ENCODE peak calls at places on chromosome 5, in six cellular contexts. A is left colon; W is activated CD4-positive, alpha-beta T cell treated with anti-CD3 and anti-CD28 coated beads, Interleukin-2, amount 50 U/mL, for 1 hour; I is SK-N-SH; H is lower lobe of right lung; R is stimulated activated CD4-positive, alpha-beta T cell treated with anti-CD3 and anti-CD28 coated beads, Interleukin-1b, Interleukin-23, amount 100 ng/mL, for 4 hours. N is an unnamed sample.

GRCh38 chr5:89037090-89037489 is 154.1 kb upstream of the MEF2C start:
- DNase-seq in A (no peak), W (no peak), I (no peak), H (no peak), R (no peak), N (no peak)

GRCh38 chr5:54514841-54515432 is 2.6 kb upstream of the SNX18 start:
- DNase-seq in A (no peak), W (no peak), I (no peak), H (no peak), R (no peak), N (no peak)

GRCh38 chr5:61467766-61468482 is 135.9 kb downstream of the ZSWIM6 start:
- DNase-seq in A (peak; percentile 14), W (no peak), I (no peak), H (no peak), R (no peak), N (no peak)

GRCh38 chr5:149299451-149300054 is 27.9 kb downstream of the AFAP1L1 start:
- DNase-seq in A (no peak), W (no peak), I (no peak), H (no peak), R (no peak), N (no peak)

GRCh38 chr5:149455889-149456409 is 76.9 kb upstream of the IL17B start:
- DNase-seq in A (no peak), W (no peak), I (no peak), H (no peak), R (no peak), N (no peak)

GRCh38 chr5:67374378-67374777 is 177.8 kb upstream of the CD180 start:
- DNase-seq in A (no peak), W (no peak), I (no peak), H (no peak), R (no peak), N (no peak)

GRCh38 chr5:39209924-39210323 is 9.4 kb downstream of the FYB1 start:
- DNase-seq in A (peak; percentile 29), W (peak; percentile 74), I (no peak), H (no peak), R (no peak), N (no peak)

GRCh38 chr5:113081091-113081490 is 104.5 kb downstream of the DCP2 start:
- DNase-seq in A (no peak), W (no peak), I (no peak), H (no peak), R (no peak), N (no peak)

GRCh38 chr5:173671121-173671949 is 54.9 kb upstream of the BOD1 start:
- DNase-seq in A (no peak), W (no peak), I (no peak), H (peak; percentile 58), R (no peak), N (no peak)

GRCh38 chr5:178505639-178506407 is 84.4 kb downstream of the COL23A1 start:
- DNase-seq in A (no peak), W (no peak), I (no peak), H (no peak), R (no peak), N (no peak)

GRCh38 chr5:167777746-167778145 is 513.7 kb upstream of the WWC1 start:
- DNase-seq in A (no peak), W (no peak), I (no peak), H (no peak), R (no peak), N (no peak)

GRCh38 chr5:100444961-100445360 is 90.2 kb upstream of the FAM174A start:
- DNase-seq in A (no peak), W (no peak), I (no peak), H (no peak), R (no peak), N (no peak)

GRCh38 chr5:138981606-138982005 is 106.5 kb upstream of the LRRTM2 start:
- DNase-seq in A (no peak), W (no peak), I (no peak), H (no peak), R (no peak), N (no peak)

GRCh38 chr5:154198611-154199230 is 8.2 kb downstream of the GALNT10 start:
- DNase-seq in A (no peak), W (no peak), I (no peak), H (no peak), R (no peak), N (no peak)

GRCh38 chr5:39283231-39283818 is 64.0 kb upstream of the FYB1 start:
- DNase-seq in A (no peak), W (peak; percentile 49), I (no peak), H (no peak), R (no peak), N (peak; percentile 52)

GRCh38 chr5:82004511-82004910 is 32.7 kb downstream of the ATG10 start:
- DNase-seq in A (no peak), W (no peak), I (no peak), H (no peak), R (no peak), N (no peak)

GRCh38 chr5:7837401-7837800 is 13.5 kb downstream of the CFAP90 start:
- DNase-seq in A (no peak), W (no peak), I (no peak), H (no peak), R (no peak), N (no peak)

GRCh38 chr5:1316941-1317340 is 22.1 kb upstream of the TERT start:
- DNase-seq in A (no peak), W (no peak), I (no peak), H (peak; percentile 10), R (no peak), N (no peak)

GRCh38 chr5:158670199-158670598 is 429.5 kb downstream of the EBF1 start:
- DNase-seq in A (no peak), W (no peak), I (no peak), H (no peak), R (no peak), N (no peak)

GRCh38 chr5:151584057-151584937 is 6.8 kb downstream of the FAT2 start:
- DNase-seq in A (no peak), W (no peak), I (no peak), H (no peak), R (no peak), N (no peak)

N was measured in memory B cell.